ENCODE peak calls at places on chromosomes 12 and 14, in four cellular contexts. D is GM12865, L is left lung, A is AG09309. O is an unnamed sample.

GRCh38 chr12:40953076-40953475 is 235.0 kb upstream of the PDZRN4 start:
- DNase-seq in D (no peak), L (no peak), A (no peak), O (no peak)

GRCh38 chr12:9975614-9976013 is 4.4 kb downstream of the CLEC12A start:
- DNase-seq in D (no peak), L (no peak), A (no peak), O (no peak)

GRCh38 chr12:14810167-14810952 is 3.6 kb downstream of the SMCO3 start:
- DNase-seq in D (no peak), L (no peak), A (no peak), O (no peak)

GRCh38 chr14:66038214-66038977 is 447.8 kb upstream of the CCDC196 start:
- DNase-seq in D (no peak), L (peak; percentile 33), A (peak; percentile 51), O (peak; percentile 3)

GRCh38 chr12:9951026-9951652 is 19.0 kb upstream of the CLEC2A start:
- DNase-seq in D (peak; percentile 41), L (no peak), A (no peak), O (no peak)

GRCh38 chr14:63453443-63453936 is 89.7 kb downstream of the PPP2R5E start:
- DNase-seq in D (no peak), L (no peak), A (no peak), O (no peak)

GRCh38 chr12:29521951-29522350 is 24.5 kb upstream of the OVCH1 start:
- DNase-seq in D (no peak), L (no peak), A (no peak), O (peak; percentile 83)

GRCh38 chr12:46944771-46945170 is 119.0 kb upstream of the SLC38A4 start:
- DNase-seq in D (no peak), L (no peak), A (no peak), O (no peak)

GRCh38 chr12:72271741-72272661 is at the start of gene TRHDE:
- DNase-seq in D (no peak), L (peak; percentile 36), A (no peak), O (no peak)

GRCh38 chr12:65335021-65335714 is 56.7 kb downstream of the MSRB3 start:
- DNase-seq in D (no peak), L (no peak), A (peak; percentile 72), O (peak; percentile 91)

GRCh38 chr12:94769040-94769420 is 118.7 kb upstream of the TMCC3 start:
- DNase-seq in D (peak; percentile 84), L (no peak), A (no peak), O (no peak)

GRCh38 chr12:2691001-2691339 is 103.8 kb upstream of the FKBP4 start:
- DNase-seq in D (peak; percentile 42), L (no peak), A (no peak), O (no peak)

GRCh38 chr14:95959317-95959716 is 79.8 kb upstream of the C14orf132 start:
- DNase-seq in D (no peak), L (no peak), A (no peak), O (no peak)

GRCh38 chr12:116759783-116760581 is 21.9 kb downstream of the RNFT2 start:
- DNase-seq in D (no peak), L (no peak), A (no peak), O (no peak)
- TF ChIP-seq CTCF in D (no peak), L (no peak), A (no peak), O (no peak)

GRCh38 chr12:69241444-69242092 is 2.2 kb downstream of the CPSF6 start:
- DNase-seq in D (no peak), L (no peak), A (no peak), O (no peak)
- H3K4me3 ChIP-seq in D (peak overlapping the region; percentile 88), L (peak overlapping the region; percentile 66), A (no peak overlapping the region), O (peak overlapping the region; percentile 75)

GRCh38 chr12:57621497-57622292 is 10.5 kb downstream of the ARHGEF25 start:
- DNase-seq in D (peak; percentile 52), L (no peak), A (no peak), O (no peak)
- TF ChIP-seq CTCF in D (peak; percentile 88), L (peak; percentile 83), A (peak; percentile 97), O (peak; percentile 89)

GRCh38 chr12:57110189-57111045 is 745 bp downstream of the STAT6 start:
- DNase-seq in D (peak; percentile 89), L (peak; percentile 79), A (no peak), O (no peak)

GRCh38 chr12:57111046-57111698 is at the start of gene STAT6:
- DNase-seq in D (peak; percentile 93), L (peak; percentile 93), A (peak; percentile 67), O (no peak)

GRCh38 chr12:57109207-57110160 is 1.7 kb downstream of the STAT6 start:
- DNase-seq in D (no peak), L (no peak), A (no peak), O (no peak)

GRCh38 chr12:57116580-57117281 is 5.6 kb upstream of the STAT6 start:
- DNase-seq in D (no peak), L (no peak), A (no peak), O (no peak)

DNA sequence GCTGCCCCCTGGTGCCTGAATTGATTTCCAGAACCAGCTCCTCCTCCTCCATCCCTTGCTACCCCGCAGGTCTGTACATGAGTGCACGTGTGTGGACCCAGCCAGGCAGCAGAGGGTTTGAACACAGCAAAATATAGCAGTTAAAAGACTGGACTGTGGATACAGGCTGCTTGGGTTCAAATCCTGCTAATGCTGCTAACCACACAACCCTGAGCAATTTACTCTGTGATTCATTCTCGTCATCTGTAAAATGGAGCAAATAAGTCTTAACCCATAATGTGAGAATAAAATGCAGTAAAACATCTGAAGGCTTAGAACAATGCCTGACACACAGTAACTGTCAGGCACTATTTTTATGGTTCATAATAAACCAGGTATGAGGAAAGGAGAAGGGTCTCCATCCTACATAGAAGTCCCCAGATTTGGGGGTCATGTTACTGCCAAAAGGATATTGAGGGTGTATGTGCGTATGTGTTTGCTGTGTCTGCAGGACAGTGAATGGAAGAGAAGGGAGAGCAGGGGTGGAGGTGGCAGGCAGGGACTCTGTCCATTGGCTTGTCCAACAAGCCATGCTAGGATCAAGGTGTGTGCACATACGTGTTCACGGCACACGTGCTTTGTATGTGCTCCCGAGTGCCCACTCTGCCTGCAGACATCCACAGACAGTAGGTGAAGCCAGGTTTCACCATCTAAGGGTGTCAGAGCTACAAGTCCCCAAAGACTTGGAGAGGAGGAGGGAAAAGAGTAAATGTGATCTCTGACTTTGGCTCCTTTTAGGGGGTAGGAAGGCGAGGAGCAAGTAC is 1.5 kb upstream of the STAT6 start:
- DNase-seq in D (no peak), L (no peak), A (no peak), O (no peak)
- H3K4me3 ChIP-seq in D (peak overlapping the region; percentile 98), L (peak overlapping the region; percentile 81), A (peak overlapping the region; percentile 86), O (peak overlapping the region; percentile 64)

DNA sequence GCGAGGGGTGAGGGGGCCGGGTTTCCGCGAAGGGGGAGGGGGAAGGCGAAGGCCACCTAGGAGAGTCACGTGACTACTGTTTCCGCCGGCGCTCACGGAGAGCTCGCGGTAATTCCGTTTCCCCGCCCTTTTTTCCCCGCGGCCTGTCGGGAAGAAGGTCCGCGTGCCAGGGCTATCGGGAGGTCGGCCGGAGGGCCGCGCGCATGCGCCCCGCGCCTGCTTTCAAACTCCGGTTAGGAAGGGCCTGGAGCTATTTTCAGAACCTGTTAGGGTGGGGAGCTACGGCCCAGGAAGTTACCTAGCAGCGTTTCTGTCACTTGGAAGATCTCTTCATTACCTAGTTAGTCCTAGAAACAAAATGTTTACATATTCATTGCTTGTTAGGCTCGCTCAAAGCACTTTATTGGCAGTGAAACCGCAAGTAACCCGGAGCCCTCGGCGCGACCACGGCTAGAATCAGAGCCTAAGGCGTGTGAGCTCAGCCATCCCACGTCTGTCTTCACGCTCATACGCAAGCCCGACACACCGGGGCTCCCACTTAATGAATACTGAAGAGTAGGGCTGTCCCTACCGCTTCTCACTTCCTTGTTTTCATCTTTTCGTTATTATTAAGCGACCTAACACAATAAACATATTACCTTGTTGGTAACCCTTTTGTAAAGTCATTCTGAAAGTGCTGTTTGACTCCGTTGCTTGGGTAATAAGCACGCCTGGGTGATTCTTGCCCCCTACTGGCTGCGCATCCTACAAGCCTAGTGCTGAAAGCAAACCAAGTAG is 682 bp upstream of the SBNO1 start:
- DNase-seq in D (peak; percentile 99), L (peak; percentile 99), A (peak; percentile 93), O (peak; percentile 93)
- TF ChIP-seq CTCF in D (peak; percentile 84), L (peak; percentile 66), A (peak; percentile 84), O (peak; percentile 90)

GRCh38 chr12:6869049-6870021 is 2.0 kb downstream of the TPI1 start:
- DNase-seq in D (peak; percentile 85), L (peak; percentile 79), A (no peak), O (no peak)
- H3K4me3 ChIP-seq in D (peak overlapping the region; percentile 97), L (peak overlapping the region; percentile 100), A (peak overlapping the region; percentile 53), O (peak overlapping the region; percentile 94)

DNA sequence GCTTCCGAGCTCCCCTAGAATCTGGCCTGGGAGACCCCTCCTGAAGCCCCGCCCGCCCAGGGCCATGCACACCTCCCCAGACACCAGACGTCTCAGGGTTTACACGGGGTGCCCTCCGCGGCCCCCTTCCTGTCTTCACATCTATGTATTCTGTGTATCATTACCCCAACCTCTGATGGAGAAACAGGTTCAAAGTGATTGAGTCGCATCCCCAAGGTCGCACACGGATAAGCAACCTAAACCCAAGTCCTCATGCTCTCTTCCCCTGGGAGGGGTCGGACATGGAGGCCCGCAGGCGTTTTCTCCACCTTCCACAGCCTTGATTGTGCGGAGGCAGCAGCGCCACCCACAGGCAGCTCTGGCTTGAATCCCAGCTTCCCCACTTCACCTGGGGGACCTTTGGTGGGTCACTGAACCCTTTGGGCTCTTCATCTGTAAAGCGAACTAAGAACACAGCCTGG is 237.3 kb downstream of the BCL11B start:
- DNase-seq in D (no peak), L (no peak), A (no peak), O (no peak)
- TF ChIP-seq CTCF in D (no peak), L (no peak), A (no peak), O (peak; percentile 31)

GRCh38 chr14:59325906-59326305 is 137.4 kb downstream of the DAAM1 start:
- DNase-seq in D (no peak), L (no peak), A (no peak), O (no peak)
- H3K4me3 ChIP-seq in D (no peak overlapping the region), L (no peak overlapping the region), A (no peak overlapping the region), O (no peak overlapping the region)

O was measured in retinal pigment epithelial cell.